ENCODE peak calls at places on chromosomes 3 and 15, in four cellular contexts. One of them, this sample, is unnamed.

GRCh38 chr15:38335106-38335505 is 82.5 kb downstream of the SPRED1 start:
- DNase-seq in nucleus accumbens: no peak
- DNase-seq in cardiac muscle cell: no peak
- DNase-seq in AG08396: no peak
- DNase-seq in this sample: no peak

GRCh38 chr3:106013971-106014370 is 145.2 kb upstream of the CBLB start:
- DNase-seq in nucleus accumbens: no peak
- DNase-seq in cardiac muscle cell: peak
- DNase-seq in AG08396: peak
- DNase-seq in this sample: peak

GRCh38 chr3:56347219-56347871 is 120.9 kb downstream of the ERC2 start:
- DNase-seq in nucleus accumbens: peak
- DNase-seq in cardiac muscle cell: peak
- DNase-seq in AG08396: no peak
- DNase-seq in this sample: no peak

GRCh38 chr3:120560304-120561250 is 35.6 kb upstream of the NDUFB4 start:
- DNase-seq in nucleus accumbens: no peak
- DNase-seq in cardiac muscle cell: no peak
- DNase-seq in AG08396: no peak
- DNase-seq in this sample: no peak

GRCh38 chr3:72563690-72564370 is 284.4 kb downstream of the SHQ1 start:
- DNase-seq in nucleus accumbens: no peak
- DNase-seq in cardiac muscle cell: no peak
- DNase-seq in AG08396: no peak
- DNase-seq in this sample: no peak

GRCh38 chr3:50574280-50574831 is 5.0 kb downstream of the HEMK1 start:
- DNase-seq in nucleus accumbens: no peak
- DNase-seq in cardiac muscle cell: no peak
- DNase-seq in AG08396: no peak
- DNase-seq in this sample: no peak

GRCh38 chr15:91866971-91867372 is 13.5 kb downstream of the SLCO3A1 start:
- DNase-seq in nucleus accumbens: no peak
- DNase-seq in cardiac muscle cell: peak
- DNase-seq in AG08396: peak
- DNase-seq in this sample: no peak

GRCh38 chr15:26772588-26773484 is at the start of gene GABRB3:
- DNase-seq in nucleus accumbens: peak
- DNase-seq in cardiac muscle cell: peak
- DNase-seq in AG08396: peak
- DNase-seq in this sample: peak

This sample was measured in AG08395.